ENCODE peak calls at places on chromosomes 7 and 10, in four cellular contexts. J is aorta, H is psoas muscle, T is right lobe of liver. E is an unnamed sample.

GRCh38 chr7:139647812-139648616 is 124.5 kb downstream of the CLEC2L start:
- DNase-seq in J (no peak), H (no peak), T (no peak), E (no peak)

GRCh38 chr7:70470751-70471150 is 661.2 kb upstream of the GALNT17 start:
- DNase-seq in J (no peak), H (no peak), T (no peak), E (no peak)

GRCh38 chr7:1289681-1290261 is 57.1 kb downstream of the UNCX start:
- DNase-seq in J (peak), H (peak), T (no peak), E (no peak)

GRCh38 chr10:44733743-44734488 is 177.2 kb upstream of the TMEM72 start:
- DNase-seq in J (no peak), H (no peak), T (no peak), E (no peak)

GRCh38 chr7:17147409-17147808 is 151.0 kb upstream of the AHR start:
- DNase-seq in J (no peak), H (no peak), T (no peak), E (no peak)

GRCh38 chr10:93746844-93747284 is 10.9 kb upstream of the LGI1 start:
- DNase-seq in J (peak), H (no peak), T (peak), E (no peak)

GRCh38 chr7:32428546-32428945 is 61.6 kb downstream of the LSM5 start:
- DNase-seq in J (no peak), H (no peak), T (no peak), E (no peak)

GRCh38 chr10:123331438-123331837 is 177.2 kb downstream of the BUB3 start:
- DNase-seq in J (no peak), H (no peak), T (no peak), E (no peak)

GRCh38 chr10:110698782-110699201 is 54.7 kb downstream of the RBM20 start:
- DNase-seq in J (no peak), H (peak), T (no peak), E (no peak)

GRCh38 chr10:114427124-114427852 is 23.0 kb upstream of the AFAP1L2 start:
- DNase-seq in J (no peak), H (no peak), T (no peak), E (no peak)

GRCh38 chr7:157139142-157140117 is 704 bp downstream of the UBE3C start:
- DNase-seq in J (peak), H (peak), T (peak), E (peak)

GRCh38 chr10:9331583-9332008 is 1277.1 kb downstream of the GATA3 start:
- DNase-seq in J (no peak), H (no peak), T (no peak), E (no peak)

GRCh38 chr10:12919574-12919973 is 81.9 kb downstream of the CCDC3 start:
- DNase-seq in J (no peak), H (no peak), T (no peak), E (no peak)

GRCh38 chr10:24465899-24466615 is 257.1 kb downstream of the KIAA1217 start:
- DNase-seq in J (no peak), H (no peak), T (peak), E (no peak)

GRCh38 chr10:119489572-119490326 is 52.8 kb downstream of the RGS10 start:
- DNase-seq in J (peak), H (peak), T (no peak), E (peak)

GRCh38 chr10:68185085-68185484 is 46.8 kb downstream of the ATOH7 start:
- DNase-seq in J (no peak), H (no peak), T (no peak), E (no peak)

GRCh38 chr10:121158988-121159579 is 307.9 kb downstream of the WDR11 start:
- DNase-seq in J (no peak), H (no peak), T (no peak), E (no peak)

GRCh38 chr10:5395168-5395567 is 9.5 kb downstream of the TUBAL3 start:
- DNase-seq in J (no peak), H (no peak), T (no peak), E (no peak)

GRCh38 chr7:116164552-116164951 is 45.8 kb upstream of the TES start:
- DNase-seq in J (no peak), H (no peak), T (no peak), E (no peak)

GRCh38 chr10:98195132-98195531 is 60.7 kb downstream of the R3HCC1L start:
- DNase-seq in J (no peak), H (no peak), T (no peak), E (no peak)

GRCh38 chr10:119663866-119664698 is 12.9 kb downstream of the BAG3 start:
- DNase-seq in J (no peak), H (no peak), T (no peak), E (no peak)

GRCh38 chr7:158750702-158751101 is 46.1 kb upstream of the NCAPG2 start:
- DNase-seq in J (no peak), H (no peak), T (no peak), E (no peak)

GRCh38 chr7:115346685-115347084 is 424.8 kb downstream of the MDFIC start:
- DNase-seq in J (no peak), H (no peak), T (no peak), E (no peak)

GRCh38 chr10:22505923-22506685 is 160.8 kb downstream of the SPAG6 start:
- DNase-seq in J (no peak), H (no peak), T (no peak), E (no peak)

GRCh38 chr10:70323697-70324340 is 40.0 kb upstream of the NPFFR1 start:
- DNase-seq in J (peak), H (no peak), T (peak), E (no peak)

GRCh38 chr7:46909601-46910051 is 672.3 kb downstream of the TNS3 start:
- DNase-seq in J (no peak), H (no peak), T (no peak), E (no peak)